ENCODE peak calls at places on chromosomes 5 and 9, in nine cellular contexts. A is HFFc6, X is Ammon's horn, C is EL, M is astrocyte of the spinal cord, K is pancreas, L is A549, U is EH, E is GM20000. J is an unnamed sample.

GRCh38 chr5:149054416-149054815 is 8.4 kb downstream of the SH3TC2 start:
- DNase-seq in A (no peak), X (no peak), C (no peak), M (peak), K (no peak), L (no peak), U (peak), E (no peak), J (no peak)

GRCh38 chr5:122257000-122257399 is 55.0 kb upstream of the SNCAIP start:
- DNase-seq in A (no peak), X (no peak), C (no peak), M (no peak), K (no peak), L (no peak), U (no peak), E (no peak), J (no peak)

GRCh38 chr9:126207256-126207655 is 119.4 kb upstream of the MVB12B start:
- DNase-seq in A (no peak), X (no peak), C (no peak), M (no peak), K (no peak), L (no peak), U (no peak), E (no peak), J (no peak)

GRCh38 chr9:136143215-136144001 is 24.7 kb upstream of the TMEM250 start:
- DNase-seq in A (no peak), X (no peak), C (peak), M (no peak), K (no peak), L (peak), U (peak), E (no peak), J (no peak)

GRCh38 chr5:177304392-177305119 is 957 bp downstream of the PRELID1 start:
- DNase-seq in A (no peak), X (no peak), C (peak), M (no peak), K (no peak), L (no peak), U (peak), E (peak), J (peak)

GRCh38 chr9:120482424-120483186 is 97.4 kb downstream of the CDK5RAP2 start:
- DNase-seq in A (no peak), X (no peak), C (no peak), M (peak), K (no peak), L (no peak), U (no peak), E (no peak), J (no peak)

GRCh38 chr9:113623851-113624485 is 160.4 kb downstream of the RGS3 start:
- DNase-seq in A (no peak), X (no peak), C (no peak), M (no peak), K (no peak), L (no peak), U (no peak), E (no peak), J (no peak)

GRCh38 chr9:124188331-124189110 is 69.2 kb upstream of the NEK6 start:
- DNase-seq in A (no peak), X (peak), C (no peak), M (no peak), K (no peak), L (no peak), U (no peak), E (no peak), J (no peak)

GRCh38 chr5:10546186-10546585 is 17.7 kb upstream of the ANKRD33B start:
- DNase-seq in A (no peak), X (no peak), C (no peak), M (no peak), K (no peak), L (no peak), U (no peak), E (no peak), J (no peak)

GRCh38 chr5:102778478-102778877 is 23.4 kb downstream of the PAM start:
- DNase-seq in A (peak), X (no peak), C (peak), M (peak), K (no peak), L (no peak), U (peak), E (no peak), J (peak)